ENCODE peak calls at places on chromosomes 5 and 9, in nine cellular contexts. R is T47D; N is retina; Q is AG04450; F is activated naive CD4-positive, alpha-beta T cell; Y is mucosa of descending colon; Z is hepatocyte; X is stimulated activated CD8-positive, alpha-beta memory T cell treated with anti-CD3 and anti-CD28 coated beads, Interleukin-7, amount 100 ng/mL, for 1 hour; T is foreskin fibroblast. B is an unnamed sample.

GRCh38 chr9:97858393-97858713 is 5.3 kb downstream of the FOXE1 start:
- DNase-seq in Y (no peak), T (no peak), Z (no peak), Q (no peak), F (no peak), R (no peak), N (no peak), X (no peak), B (no peak)

GRCh38 chr9:72294952-72295351 is 70.1 kb downstream of the ZFAND5 start:
- DNase-seq in Q (no peak), N (no peak), Z (peak; percentile 48), R (no peak), X (no peak), Y (peak; percentile 64), T (no peak), F (no peak), B (no peak)

GRCh38 chr9:34650816-34651215 is 1.2 kb upstream of the IL11RA start:
- DNase-seq in Z (no peak), T (no peak), R (no peak), Y (no peak), X (no peak), Q (no peak), N (no peak), F (no peak), B (peak; percentile 39)

GRCh38 chr5:565782-566445 is 41.7 kb upstream of the SLC9A3 start:
- DNase-seq in X (no peak), Y (peak; percentile 54), F (no peak), Q (no peak), R (no peak), N (peak; percentile 56), T (peak; percentile 16), Z (no peak), B (no peak)

GRCh38 chr9:134045841-134046544 is 20.7 kb downstream of the BRD3OS start:
- DNase-seq in T (no peak), Q (no peak), F (no peak), N (no peak), Y (no peak), Z (no peak), X (no peak), R (no peak), B (no peak)

GRCh38 chr5:137689306-137689705 is 46.6 kb downstream of the KLHL3 start:
- DNase-seq in R (no peak), X (no peak), T (no peak), Z (no peak), Y (no peak), Q (no peak), N (no peak), F (no peak), B (no peak)

GRCh38 chr9:21413089-21414023 is 4.4 kb downstream of the IFNA8 start:
- DNase-seq in N (no peak), T (no peak), Y (peak; percentile 20), Q (no peak), F (no peak), Z (no peak), R (no peak), X (no peak), B (no peak)

GRCh38 chr9:69120380-69121154 is 53.5 kb upstream of the TJP2 start:
- DNase-seq in T (no peak), X (no peak), Z (peak; percentile 91), N (peak; percentile 32), Y (peak; percentile 96), R (peak; percentile 76), Q (no peak), F (no peak), B (peak; percentile 73)

GRCh38 chr5:116574682-116575634 is at the start of gene SEMA6A:
- DNase-seq in T (peak; percentile 87), F (no peak), Y (peak; percentile 97), Q (peak; percentile 44), R (peak; percentile 75), N (peak; percentile 99), X (no peak), Z (peak; percentile 95), B (peak; percentile 98)

GRCh38 chr9:69370430-69370829 is 45.4 kb downstream of the ENTREP1 start:
- DNase-seq in T (no peak), X (no peak), N (no peak), F (no peak), Y (no peak), R (no peak), Q (no peak), Z (no peak), B (no peak)

GRCh38 chr5:169344629-169345028 is 43.7 kb upstream of the SLIT3 start:
- DNase-seq in Y (no peak), Q (no peak), Z (no peak), N (no peak), T (no peak), R (no peak), F (no peak), X (no peak), B (no peak)

GRCh38 chr5:168318237-168318636 is 26.8 kb downstream of the WWC1 start:
- DNase-seq in F (no peak), N (no peak), Y (no peak), X (no peak), R (no peak), T (no peak), Z (no peak), Q (no peak), B (no peak)

GRCh38 chr5:126658526-126658925 is 57.8 kb downstream of the PHAX start:
- DNase-seq in R (no peak), T (no peak), Q (no peak), Y (no peak), X (no peak), Z (peak; percentile 10), F (no peak), N (no peak), B (no peak)

GRCh38 chr5:170306381-170306790 is 8.8 kb upstream of the LCP2 start:
- DNase-seq in Z (peak; percentile 75), Y (no peak), F (no peak), N (no peak), X (no peak), R (no peak), T (peak; percentile 14), Q (no peak), B (no peak)

GRCh38 chr9:113564804-113565237 is 101.3 kb downstream of the RGS3 start:
- DNase-seq in T (peak; percentile 60), Q (no peak), N (no peak), R (no peak), Z (peak; percentile 82), X (no peak), Y (peak; percentile 77), F (no peak), B (peak; percentile 71)

GRCh38 chr9:31119882-31120481 is 1264.5 kb upstream of the ACO1 start:
- DNase-seq in T (no peak), F (no peak), R (no peak), Q (no peak), N (peak; percentile 9), X (no peak), Z (peak; percentile 44), Y (peak; percentile 42), B (no peak)

GRCh38 chr9:26170224-26170623 is 492.0 kb upstream of the TUSC1 start:
- DNase-seq in Z (no peak), X (no peak), N (no peak), F (no peak), Q (no peak), T (peak; percentile 12), Y (no peak), R (no peak), B (no peak)

GRCh38 chr5:126972062-126972895 is 58.1 kb downstream of the MARCHF3 start:
- DNase-seq in T (no peak), N (no peak), Z (no peak), F (no peak), X (peak; percentile 6), Q (no peak), R (no peak), Y (peak; percentile 31), B (no peak)

GRCh38 chr5:72231989-72232703 is 87.9 kb downstream of the MRPS27 start:
- DNase-seq in Y (no peak), F (no peak), X (no peak), Z (no peak), Q (no peak), R (no peak), N (no peak), T (no peak), B (no peak)

B was measured in ecto neural progenitor cell.